ENCODE peak calls at places on chromosomes 12 and 14, in nine cellular contexts. J is foreskin keratinocyte; D is ovary; S is pancreas; X is upper lobe of left lung; Q is A549; R is left lung; I is CD8-positive, alpha-beta T cell; F is right lobe of liver. H is an unnamed sample.

GRCh38 chr14:64444984-64445845 is 20.1 kb upstream of the AKAP5 start:
- DNase-seq in J (no peak), D (no peak), S (no peak), X (no peak), Q (peak; percentile 41), R (no peak), I (peak; percentile 33), F (no peak), H (no peak)

GRCh38 chr12:125314051-125314882 is 249.0 kb downstream of the AACS start:
- DNase-seq in J (no peak), D (no peak), S (no peak), X (no peak), Q (no peak), R (no peak), I (no peak), F (no peak), H (no peak)

GRCh38 chr12:68352067-68352466 is 19.9 kb upstream of the MDM1 start:
- DNase-seq in J (no peak), D (no peak), S (no peak), X (no peak), Q (peak; percentile 35), R (no peak), I (no peak), F (no peak), H (no peak)

GRCh38 chr14:105490318-105490571 is 801 bp upstream of the TEDC1 start:
- DNase-seq in J (no peak), D (peak; percentile 80), S (peak; percentile 78), X (no peak), Q (no peak), R (peak; percentile 87), I (no peak), F (peak; percentile 61), H (no peak)

GRCh38 chr12:117850048-117850447 is 118.7 kb downstream of the KSR2 start:
- DNase-seq in J (no peak), D (no peak), S (no peak), X (no peak), Q (peak; percentile 77), R (no peak), I (no peak), F (no peak), H (no peak)

GRCh38 chr14:42469637-42470426 is 863.2 kb downstream of the LRFN5 start:
- DNase-seq in J (peak; percentile 9), D (no peak), S (no peak), X (no peak), Q (peak; percentile 61), R (no peak), I (no peak), F (no peak), H (no peak)

GRCh38 chr12:132475304-132476037 is 14.5 kb upstream of the FBRSL1 start:
- DNase-seq in J (no peak), D (no peak), S (no peak), X (peak; percentile 79), Q (peak; percentile 44), R (peak; percentile 71), I (no peak), F (peak; percentile 15), H (no peak)

GRCh38 chr14:60648934-60649814 is at the start of gene SIX1:
- DNase-seq in J (no peak), D (peak; percentile 62), S (peak; percentile 85), X (peak; percentile 91), Q (peak; percentile 93), R (peak; percentile 87), I (no peak), F (peak; percentile 75), H (peak; percentile 76)

GRCh38 chr12:103326190-103326589 is 169.6 kb downstream of the C12orf42 start:
- DNase-seq in J (no peak), D (no peak), S (no peak), X (no peak), Q (peak; percentile 39), R (no peak), I (no peak), F (no peak), H (no peak)

GRCh38 chr14:31950760-31951637 is 126.1 kb upstream of the ARHGAP5 start:
- DNase-seq in J (no peak), D (peak; percentile 67), S (no peak), X (peak; percentile 40), Q (peak; percentile 89), R (no peak), I (no peak), F (no peak), H (no peak)

GRCh38 chr12:91432079-91432478 is 249.5 kb upstream of the DCN start:
- DNase-seq in J (no peak), D (no peak), S (no peak), X (no peak), Q (no peak), R (no peak), I (no peak), F (no peak), H (no peak)

GRCh38 chr12:15474766-15475165 is 152.5 kb downstream of the PTPRO start:
- DNase-seq in J (no peak), D (no peak), S (no peak), X (no peak), Q (no peak), R (no peak), I (no peak), F (no peak), H (no peak)

GRCh38 chr12:122668268-122668667 is 34.9 kb downstream of the HCAR2 start:
- DNase-seq in J (no peak), D (no peak), S (no peak), X (no peak), Q (no peak), R (no peak), I (no peak), F (no peak), H (no peak)
- H3K4me1 ChIP-seq in J (no peaks in the 10 kb centered on the region), D (no peaks in the 10 kb centered on the region), S (no peaks in the 10 kb centered on the region), X (no peaks in the 10 kb centered on the region), Q (peaks cover 11% of the 10 kb centered on the region), R (no peaks in the 10 kb centered on the region), I (no peaks in the 10 kb centered on the region), F (no peaks in the 10 kb centered on the region), H (no peaks in the 10 kb centered on the region)

DNA sequence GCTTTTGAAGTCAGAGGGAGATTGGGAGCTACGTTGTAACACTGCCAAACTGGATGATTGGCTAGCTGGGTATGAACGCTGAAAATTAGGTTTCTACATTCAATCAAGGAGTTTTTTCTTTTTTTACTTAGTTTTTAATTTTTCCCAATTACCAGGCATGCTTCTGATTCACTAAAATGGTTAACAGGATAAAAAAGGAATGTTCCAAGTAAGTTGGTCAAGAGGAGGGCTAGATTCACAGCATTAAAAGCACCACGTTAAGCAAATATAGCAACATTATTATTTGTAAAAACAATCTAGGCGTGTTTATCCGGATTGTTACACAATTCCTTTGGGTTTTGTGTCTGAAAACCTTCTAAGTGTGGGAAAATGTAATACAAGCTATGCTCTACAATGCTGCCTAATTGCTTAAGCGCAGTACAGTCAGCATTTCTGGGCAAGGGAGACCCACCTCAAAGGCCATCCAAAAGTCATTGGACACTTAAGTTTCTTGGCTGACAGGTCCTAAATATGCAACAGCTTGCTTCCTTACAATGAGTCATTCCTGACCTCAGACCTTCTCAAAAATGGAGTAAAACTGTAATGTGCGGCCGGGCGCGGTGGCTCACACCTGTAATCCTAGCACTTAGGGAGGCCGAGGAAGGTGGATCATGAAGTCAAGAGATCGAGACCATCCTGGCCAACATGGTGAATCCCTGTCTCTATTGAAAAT is 1.2 kb downstream of the RPLP0 start:
- DNase-seq in J (no peak), D (no peak), S (no peak), X (no peak), Q (no peak), R (no peak), I (no peak), F (no peak), H (peak; percentile 74)
- H3K27ac ChIP-seq in J (peak overlapping the region; percentile 78), D (no peak overlapping the region), S (peak overlapping the region; percentile 75), X (peak overlapping the region; percentile 87), Q (peak overlapping the region; percentile 92), R (peak overlapping the region; percentile 90), I (peak overlapping the region; percentile 70), F (peak overlapping the region; percentile 61), H (peak overlapping the region; percentile 73)

GRCh38 chr12:27965411-27965810 is 7.1 kb downstream of the PTHLH start:
- DNase-seq in J (no peak), D (no peak), S (no peak), X (no peak), Q (no peak), R (no peak), I (no peak), F (no peak), H (no peak)

GRCh38 chr12:27966870-27967269 is 5.7 kb downstream of the PTHLH start:
- DNase-seq in J (peak; percentile 94), D (no peak), S (no peak), X (no peak), Q (peak; percentile 91), R (no peak), I (no peak), F (no peak), H (no peak)

GRCh38 chr12:27967551-27968054 is 4.9 kb downstream of the PTHLH start:
- DNase-seq in J (no peak), D (no peak), S (no peak), X (no peak), Q (no peak), R (no peak), I (no peak), F (no peak), H (no peak)

GRCh38 chr12:27964123-27964522 is 8.4 kb downstream of the PTHLH start:
- DNase-seq in J (no peak), D (no peak), S (no peak), X (no peak), Q (peak; percentile 58), R (no peak), I (no peak), F (no peak), H (no peak)

DNA sequence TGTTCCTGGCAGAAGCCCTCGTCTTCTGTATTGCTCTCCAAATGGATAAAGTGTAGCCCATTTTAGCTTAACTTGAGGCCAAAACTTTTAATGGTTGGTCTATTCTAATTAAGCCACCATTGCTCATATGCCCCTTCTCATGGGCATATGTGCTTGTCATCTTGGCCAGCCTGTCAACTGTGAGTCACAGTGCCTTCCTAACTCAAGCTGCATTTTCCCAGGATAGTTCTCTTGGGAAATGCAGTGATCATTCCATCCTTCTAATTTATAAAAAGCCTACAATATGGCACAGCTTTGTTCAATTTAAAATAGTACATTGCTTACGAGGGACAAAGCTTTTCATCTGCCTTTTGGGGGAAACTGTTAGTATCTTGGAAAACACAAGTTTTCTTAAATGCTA is 6.6 kb downstream of the PTHLH start:
- DNase-seq in J (no peak), D (no peak), S (no peak), X (no peak), Q (no peak), R (no peak), I (no peak), F (no peak), H (no peak)
- H3K4me1 ChIP-seq in J (peaks cover 22% of the 10 kb centered on the region), D (peaks cover 1% of the 10 kb centered on the region), S (peaks cover 6% of the 10 kb centered on the region), X (peaks cover 20% of the 10 kb centered on the region), Q (peaks cover 56% of the 10 kb centered on the region), R (peaks cover 14% of the 10 kb centered on the region), I (peaks cover 16% of the 10 kb centered on the region), F (no peaks in the 10 kb centered on the region), H (peaks cover 18% of the 10 kb centered on the region)

DNA sequence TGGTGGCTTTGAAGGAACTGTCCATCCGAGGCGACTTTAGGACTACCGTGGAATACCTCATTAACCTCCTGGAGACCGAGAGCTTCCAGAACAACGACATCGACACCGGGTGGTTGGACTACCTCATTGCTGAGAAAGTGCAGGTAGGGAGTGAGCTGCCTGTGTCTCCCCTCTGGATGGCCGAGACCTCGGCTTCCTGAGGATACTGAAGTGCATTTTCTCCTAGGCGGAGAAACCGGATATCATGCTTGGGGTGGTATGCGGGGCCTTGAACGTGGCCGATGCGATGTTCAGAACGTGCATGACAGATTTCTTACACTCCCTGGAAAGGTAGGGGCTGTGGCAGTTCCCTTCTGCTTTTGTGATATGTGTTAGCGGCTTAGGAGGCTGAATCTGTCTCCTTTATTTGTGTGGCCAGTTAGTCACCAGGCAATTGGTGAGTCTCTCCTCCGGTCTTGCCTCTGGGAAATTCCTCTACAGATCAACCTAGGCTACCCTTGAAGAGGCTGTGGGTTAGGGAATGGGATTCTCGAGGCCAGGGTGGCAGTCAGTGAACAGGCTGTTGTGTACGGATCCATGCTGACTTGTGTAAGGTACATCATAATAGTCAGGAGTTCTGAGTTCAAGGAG is 75.3 kb downstream of the ACACB start:
- DNase-seq in J (peak; percentile 59), D (no peak), S (no peak), X (no peak), Q (peak; percentile 73), R (no peak), I (no peak), F (no peak), H (no peak)
- H3K27ac ChIP-seq in J (no peak overlapping the region), D (no peak overlapping the region), S (no peak overlapping the region), X (no peak overlapping the region), Q (peak overlapping the region; percentile 89), R (no peak overlapping the region), I (no peak overlapping the region), F (peak overlapping the region; percentile 10), H (no peak overlapping the region)